ENCODE peak calls at places on chromosome 10, in nine cellular contexts. One of them, this sample, is unnamed.

GRCh38 chr10:42691361-42692120 is 53.2 kb upstream of the ZNF33B start:
- DNase-seq in NCI-H2081: peak; percentile 92
- DNase-seq in activated CD8-positive, alpha-beta memory T cell treated with anti-CD3 and anti-CD28 coated beads for 48 hours: no peak
- DNase-seq in adipocyte: no peak
- DNase-seq in occipital lobe: no peak
- DNase-seq in CD8-positive, alpha-beta T cell: no peak
- DNase-seq in activated effector memory CD4-positive, alpha-beta T cell treated with anti-CD3 and anti-CD28 coated beads, Interleukin-2, amount 50 U/mL, for 16 hours: no peak
- DNase-seq in stimulated activated CD4-positive, alpha-beta T cell treated with anti-CD3 and anti-CD28 coated beads, Interleukin-4, amount 100 ng/mL, for 48 hours: no peak
- DNase-seq in neural crest cell: no peak
- DNase-seq in this sample: peak; percentile 89

GRCh38 chr10:123584419-123584775 is 81.8 kb upstream of the GPR26 start:
- DNase-seq in activated CD8-positive, alpha-beta memory T cell treated with anti-CD3 and anti-CD28 coated beads for 48 hours: no peak
- DNase-seq in neural crest cell: no peak
- DNase-seq in adipocyte: no peak
- DNase-seq in stimulated activated CD4-positive, alpha-beta T cell treated with anti-CD3 and anti-CD28 coated beads, Interleukin-4, amount 100 ng/mL, for 48 hours: no peak
- DNase-seq in occipital lobe: no peak
- DNase-seq in activated effector memory CD4-positive, alpha-beta T cell treated with anti-CD3 and anti-CD28 coated beads, Interleukin-2, amount 50 U/mL, for 16 hours: no peak
- DNase-seq in CD8-positive, alpha-beta T cell: no peak
- DNase-seq in NCI-H2081: no peak
- DNase-seq in this sample: no peak

GRCh38 chr10:31036209-31036608 is 4.5 kb upstream of the ZNF438 start:
- DNase-seq in NCI-H2081: peak; percentile 35
- DNase-seq in adipocyte: peak; percentile 31
- DNase-seq in neural crest cell: no peak
- DNase-seq in CD8-positive, alpha-beta T cell: no peak
- DNase-seq in stimulated activated CD4-positive, alpha-beta T cell treated with anti-CD3 and anti-CD28 coated beads, Interleukin-4, amount 100 ng/mL, for 48 hours: no peak
- DNase-seq in activated CD8-positive, alpha-beta memory T cell treated with anti-CD3 and anti-CD28 coated beads for 48 hours: no peak
- DNase-seq in occipital lobe: no peak
- DNase-seq in activated effector memory CD4-positive, alpha-beta T cell treated with anti-CD3 and anti-CD28 coated beads, Interleukin-2, amount 50 U/mL, for 16 hours: no peak
- DNase-seq in this sample: no peak

GRCh38 chr10:30762620-30763019 is 133.1 kb upstream of the LYZL2 start:
- DNase-seq in activated CD8-positive, alpha-beta memory T cell treated with anti-CD3 and anti-CD28 coated beads for 48 hours: no peak
- DNase-seq in adipocyte: no peak
- DNase-seq in neural crest cell: no peak
- DNase-seq in activated effector memory CD4-positive, alpha-beta T cell treated with anti-CD3 and anti-CD28 coated beads, Interleukin-2, amount 50 U/mL, for 16 hours: no peak
- DNase-seq in stimulated activated CD4-positive, alpha-beta T cell treated with anti-CD3 and anti-CD28 coated beads, Interleukin-4, amount 100 ng/mL, for 48 hours: no peak
- DNase-seq in occipital lobe: no peak
- DNase-seq in NCI-H2081: no peak
- DNase-seq in CD8-positive, alpha-beta T cell: no peak
- DNase-seq in this sample: no peak

GRCh38 chr10:30073767-30074060 is 14.3 kb upstream of the JCAD start:
- DNase-seq in adipocyte: no peak
- DNase-seq in NCI-H2081: no peak
- DNase-seq in activated CD8-positive, alpha-beta memory T cell treated with anti-CD3 and anti-CD28 coated beads for 48 hours: no peak
- DNase-seq in activated effector memory CD4-positive, alpha-beta T cell treated with anti-CD3 and anti-CD28 coated beads, Interleukin-2, amount 50 U/mL, for 16 hours: no peak
- DNase-seq in neural crest cell: no peak
- DNase-seq in stimulated activated CD4-positive, alpha-beta T cell treated with anti-CD3 and anti-CD28 coated beads, Interleukin-4, amount 100 ng/mL, for 48 hours: no peak
- DNase-seq in occipital lobe: no peak
- DNase-seq in CD8-positive, alpha-beta T cell: no peak
- DNase-seq in this sample: no peak

GRCh38 chr10:123160311-123160980 is 6.2 kb downstream of the BUB3 start:
- DNase-seq in occipital lobe: no peak
- DNase-seq in activated CD8-positive, alpha-beta memory T cell treated with anti-CD3 and anti-CD28 coated beads for 48 hours: no peak
- DNase-seq in adipocyte: no peak
- DNase-seq in neural crest cell: no peak
- DNase-seq in activated effector memory CD4-positive, alpha-beta T cell treated with anti-CD3 and anti-CD28 coated beads, Interleukin-2, amount 50 U/mL, for 16 hours: no peak
- DNase-seq in stimulated activated CD4-positive, alpha-beta T cell treated with anti-CD3 and anti-CD28 coated beads, Interleukin-4, amount 100 ng/mL, for 48 hours: no peak
- DNase-seq in NCI-H2081: no peak
- DNase-seq in CD8-positive, alpha-beta T cell: no peak
- DNase-seq in this sample: no peak

GRCh38 chr10:86512137-86512536 is 9.5 kb downstream of the WAPL start:
- DNase-seq in adipocyte: no peak
- DNase-seq in NCI-H2081: peak; percentile 31
- DNase-seq in stimulated activated CD4-positive, alpha-beta T cell treated with anti-CD3 and anti-CD28 coated beads, Interleukin-4, amount 100 ng/mL, for 48 hours: no peak
- DNase-seq in activated effector memory CD4-positive, alpha-beta T cell treated with anti-CD3 and anti-CD28 coated beads, Interleukin-2, amount 50 U/mL, for 16 hours: no peak
- DNase-seq in occipital lobe: no peak
- DNase-seq in activated CD8-positive, alpha-beta memory T cell treated with anti-CD3 and anti-CD28 coated beads for 48 hours: no peak
- DNase-seq in CD8-positive, alpha-beta T cell: no peak
- DNase-seq in neural crest cell: no peak
- DNase-seq in this sample: no peak

GRCh38 chr10:46028584-46029570 is 1.5 kb downstream of the NCOA4 start:
- DNase-seq in NCI-H2081: peak; percentile 41
- DNase-seq in activated CD8-positive, alpha-beta memory T cell treated with anti-CD3 and anti-CD28 coated beads for 48 hours: no peak
- DNase-seq in stimulated activated CD4-positive, alpha-beta T cell treated with anti-CD3 and anti-CD28 coated beads, Interleukin-4, amount 100 ng/mL, for 48 hours: peak; percentile 14
- DNase-seq in adipocyte: peak; percentile 83
- DNase-seq in occipital lobe: no peak
- DNase-seq in CD8-positive, alpha-beta T cell: no peak
- DNase-seq in neural crest cell: no peak
- DNase-seq in activated effector memory CD4-positive, alpha-beta T cell treated with anti-CD3 and anti-CD28 coated beads, Interleukin-2, amount 50 U/mL, for 16 hours: no peak
- DNase-seq in this sample: peak; percentile 23

GRCh38 chr10:24132741-24133140 is 76.2 kb upstream of the KIAA1217 start:
- DNase-seq in adipocyte: no peak
- DNase-seq in neural crest cell: no peak
- DNase-seq in NCI-H2081: no peak
- DNase-seq in CD8-positive, alpha-beta T cell: no peak
- DNase-seq in occipital lobe: no peak
- DNase-seq in stimulated activated CD4-positive, alpha-beta T cell treated with anti-CD3 and anti-CD28 coated beads, Interleukin-4, amount 100 ng/mL, for 48 hours: no peak
- DNase-seq in activated effector memory CD4-positive, alpha-beta T cell treated with anti-CD3 and anti-CD28 coated beads, Interleukin-2, amount 50 U/mL, for 16 hours: no peak
- DNase-seq in activated CD8-positive, alpha-beta memory T cell treated with anti-CD3 and anti-CD28 coated beads for 48 hours: no peak
- DNase-seq in this sample: no peak

GRCh38 chr10:46075869-46076268 is 29.8 kb upstream of the MSMB start:
- DNase-seq in NCI-H2081: no peak
- DNase-seq in activated effector memory CD4-positive, alpha-beta T cell treated with anti-CD3 and anti-CD28 coated beads, Interleukin-2, amount 50 U/mL, for 16 hours: no peak
- DNase-seq in adipocyte: no peak
- DNase-seq in neural crest cell: no peak
- DNase-seq in stimulated activated CD4-positive, alpha-beta T cell treated with anti-CD3 and anti-CD28 coated beads, Interleukin-4, amount 100 ng/mL, for 48 hours: no peak
- DNase-seq in CD8-positive, alpha-beta T cell: no peak
- DNase-seq in occipital lobe: no peak
- DNase-seq in activated CD8-positive, alpha-beta memory T cell treated with anti-CD3 and anti-CD28 coated beads for 48 hours: no peak
- DNase-seq in this sample: no peak

GRCh38 chr10:15775513-15775912 is 55.8 kb upstream of the ITGA8 start:
- DNase-seq in stimulated activated CD4-positive, alpha-beta T cell treated with anti-CD3 and anti-CD28 coated beads, Interleukin-4, amount 100 ng/mL, for 48 hours: no peak
- DNase-seq in neural crest cell: no peak
- DNase-seq in activated effector memory CD4-positive, alpha-beta T cell treated with anti-CD3 and anti-CD28 coated beads, Interleukin-2, amount 50 U/mL, for 16 hours: no peak
- DNase-seq in NCI-H2081: no peak
- DNase-seq in adipocyte: peak; percentile 82
- DNase-seq in occipital lobe: no peak
- DNase-seq in activated CD8-positive, alpha-beta memory T cell treated with anti-CD3 and anti-CD28 coated beads for 48 hours: no peak
- DNase-seq in CD8-positive, alpha-beta T cell: no peak
- DNase-seq in this sample: no peak

GRCh38 chr10:101066146-101066889 is 4.5 kb downstream of the KAZALD1 start:
- DNase-seq in activated effector memory CD4-positive, alpha-beta T cell treated with anti-CD3 and anti-CD28 coated beads, Interleukin-2, amount 50 U/mL, for 16 hours: peak; percentile 79
- DNase-seq in NCI-H2081: peak; percentile 41
- DNase-seq in CD8-positive, alpha-beta T cell: no peak
- DNase-seq in neural crest cell: no peak
- DNase-seq in stimulated activated CD4-positive, alpha-beta T cell treated with anti-CD3 and anti-CD28 coated beads, Interleukin-4, amount 100 ng/mL, for 48 hours: peak; percentile 36
- DNase-seq in occipital lobe: no peak
- DNase-seq in activated CD8-positive, alpha-beta memory T cell treated with anti-CD3 and anti-CD28 coated beads for 48 hours: no peak
- DNase-seq in adipocyte: peak; percentile 84
- DNase-seq in this sample: peak; percentile 35

GRCh38 chr10:103678104-103678526 is 177.3 kb downstream of the SH3PXD2A start:
- DNase-seq in occipital lobe: peak; percentile 78
- DNase-seq in activated effector memory CD4-positive, alpha-beta T cell treated with anti-CD3 and anti-CD28 coated beads, Interleukin-2, amount 50 U/mL, for 16 hours: peak; percentile 95
- DNase-seq in adipocyte: peak; percentile 99
- DNase-seq in neural crest cell: peak; percentile 49
- DNase-seq in stimulated activated CD4-positive, alpha-beta T cell treated with anti-CD3 and anti-CD28 coated beads, Interleukin-4, amount 100 ng/mL, for 48 hours: peak; percentile 80
- DNase-seq in NCI-H2081: no peak
- DNase-seq in activated CD8-positive, alpha-beta memory T cell treated with anti-CD3 and anti-CD28 coated beads for 48 hours: no peak
- DNase-seq in CD8-positive, alpha-beta T cell: peak; percentile 74
- DNase-seq in this sample: no peak

GRCh38 chr10:129825221-129825620 is 138.9 kb downstream of the EBF3 start:
- DNase-seq in NCI-H2081: no peak
- DNase-seq in occipital lobe: no peak
- DNase-seq in stimulated activated CD4-positive, alpha-beta T cell treated with anti-CD3 and anti-CD28 coated beads, Interleukin-4, amount 100 ng/mL, for 48 hours: no peak
- DNase-seq in adipocyte: no peak
- DNase-seq in CD8-positive, alpha-beta T cell: no peak
- DNase-seq in activated CD8-positive, alpha-beta memory T cell treated with anti-CD3 and anti-CD28 coated beads for 48 hours: no peak
- DNase-seq in activated effector memory CD4-positive, alpha-beta T cell treated with anti-CD3 and anti-CD28 coated beads, Interleukin-2, amount 50 U/mL, for 16 hours: no peak
- DNase-seq in neural crest cell: no peak
- DNase-seq in this sample: no peak

GRCh38 chr10:24952146-24952700 is at the start of gene PRTFDC1:
- DNase-seq in CD8-positive, alpha-beta T cell: no peak
- DNase-seq in NCI-H2081: peak; percentile 54
- DNase-seq in adipocyte: peak; percentile 61
- DNase-seq in stimulated activated CD4-positive, alpha-beta T cell treated with anti-CD3 and anti-CD28 coated beads, Interleukin-4, amount 100 ng/mL, for 48 hours: no peak
- DNase-seq in occipital lobe: peak; percentile 56
- DNase-seq in activated effector memory CD4-positive, alpha-beta T cell treated with anti-CD3 and anti-CD28 coated beads, Interleukin-2, amount 50 U/mL, for 16 hours: peak; percentile 68
- DNase-seq in neural crest cell: peak; percentile 56
- DNase-seq in activated CD8-positive, alpha-beta memory T cell treated with anti-CD3 and anti-CD28 coated beads for 48 hours: no peak
- DNase-seq in this sample: peak; percentile 55

GRCh38 chr10:4450981-4451501 is 375.0 kb upstream of the AKR1E2 start:
- DNase-seq in occipital lobe: no peak
- DNase-seq in adipocyte: peak; percentile 90
- DNase-seq in neural crest cell: no peak
- DNase-seq in CD8-positive, alpha-beta T cell: no peak
- DNase-seq in activated CD8-positive, alpha-beta memory T cell treated with anti-CD3 and anti-CD28 coated beads for 48 hours: no peak
- DNase-seq in activated effector memory CD4-positive, alpha-beta T cell treated with anti-CD3 and anti-CD28 coated beads, Interleukin-2, amount 50 U/mL, for 16 hours: no peak
- DNase-seq in stimulated activated CD4-positive, alpha-beta T cell treated with anti-CD3 and anti-CD28 coated beads, Interleukin-4, amount 100 ng/mL, for 48 hours: no peak
- DNase-seq in NCI-H2081: no peak
- DNase-seq in this sample: no peak

GRCh38 chr10:93616844-93617360 is 4.6 kb downstream of the PDE6C start:
- DNase-seq in CD8-positive, alpha-beta T cell: no peak
- DNase-seq in activated effector memory CD4-positive, alpha-beta T cell treated with anti-CD3 and anti-CD28 coated beads, Interleukin-2, amount 50 U/mL, for 16 hours: no peak
- DNase-seq in adipocyte: no peak
- DNase-seq in activated CD8-positive, alpha-beta memory T cell treated with anti-CD3 and anti-CD28 coated beads for 48 hours: no peak
- DNase-seq in NCI-H2081: no peak
- DNase-seq in neural crest cell: no peak
- DNase-seq in stimulated activated CD4-positive, alpha-beta T cell treated with anti-CD3 and anti-CD28 coated beads, Interleukin-4, amount 100 ng/mL, for 48 hours: no peak
- DNase-seq in occipital lobe: no peak
- DNase-seq in this sample: no peak

GRCh38 chr10:132420469-132421376 is 23.7 kb downstream of the PWWP2B start:
- DNase-seq in activated CD8-positive, alpha-beta memory T cell treated with anti-CD3 and anti-CD28 coated beads for 48 hours: no peak
- DNase-seq in neural crest cell: no peak
- DNase-seq in activated effector memory CD4-positive, alpha-beta T cell treated with anti-CD3 and anti-CD28 coated beads, Interleukin-2, amount 50 U/mL, for 16 hours: no peak
- DNase-seq in occipital lobe: no peak
- DNase-seq in adipocyte: no peak
- DNase-seq in NCI-H2081: no peak
- DNase-seq in CD8-positive, alpha-beta T cell: no peak
- DNase-seq in stimulated activated CD4-positive, alpha-beta T cell treated with anti-CD3 and anti-CD28 coated beads, Interleukin-4, amount 100 ng/mL, for 48 hours: no peak
- DNase-seq in this sample: no peak

GRCh38 chr10:109914966-109915365 is 8.3 kb downstream of the XPNPEP1 start:
- DNase-seq in occipital lobe: no peak
- DNase-seq in NCI-H2081: no peak
- DNase-seq in CD8-positive, alpha-beta T cell: no peak
- DNase-seq in activated effector memory CD4-positive, alpha-beta T cell treated with anti-CD3 and anti-CD28 coated beads, Interleukin-2, amount 50 U/mL, for 16 hours: no peak
- DNase-seq in activated CD8-positive, alpha-beta memory T cell treated with anti-CD3 and anti-CD28 coated beads for 48 hours: no peak
- DNase-seq in adipocyte: peak; percentile 73
- DNase-seq in stimulated activated CD4-positive, alpha-beta T cell treated with anti-CD3 and anti-CD28 coated beads, Interleukin-4, amount 100 ng/mL, for 48 hours: no peak
- DNase-seq in neural crest cell: no peak
- DNase-seq in this sample: no peak

GRCh38 chr10:114042895-114043531 is 653 bp upstream of the ADRB1 start:
- DNase-seq in adipocyte: peak; percentile 39
- DNase-seq in CD8-positive, alpha-beta T cell: no peak
- DNase-seq in neural crest cell: no peak
- DNase-seq in activated effector memory CD4-positive, alpha-beta T cell treated with anti-CD3 and anti-CD28 coated beads, Interleukin-2, amount 50 U/mL, for 16 hours: peak; percentile 64
- DNase-seq in occipital lobe: peak; percentile 77
- DNase-seq in NCI-H2081: peak; percentile 5
- DNase-seq in activated CD8-positive, alpha-beta memory T cell treated with anti-CD3 and anti-CD28 coated beads for 48 hours: no peak
- DNase-seq in stimulated activated CD4-positive, alpha-beta T cell treated with anti-CD3 and anti-CD28 coated beads, Interleukin-4, amount 100 ng/mL, for 48 hours: no peak
- DNase-seq in this sample: no peak

GRCh38 chr10:132427071-132427771 is 30.2 kb downstream of the PWWP2B start:
- DNase-seq in neural crest cell: no peak
- DNase-seq in stimulated activated CD4-positive, alpha-beta T cell treated with anti-CD3 and anti-CD28 coated beads, Interleukin-4, amount 100 ng/mL, for 48 hours: no peak
- DNase-seq in occipital lobe: no peak
- DNase-seq in NCI-H2081: no peak
- DNase-seq in activated effector memory CD4-positive, alpha-beta T cell treated with anti-CD3 and anti-CD28 coated beads, Interleukin-2, amount 50 U/mL, for 16 hours: no peak
- DNase-seq in activated CD8-positive, alpha-beta memory T cell treated with anti-CD3 and anti-CD28 coated beads for 48 hours: no peak
- DNase-seq in adipocyte: no peak
- DNase-seq in CD8-positive, alpha-beta T cell: no peak
- DNase-seq in this sample: no peak

GRCh38 chr10:14654821-14655382 is 119.8 kb downstream of the FAM107B start:
- DNase-seq in activated CD8-positive, alpha-beta memory T cell treated with anti-CD3 and anti-CD28 coated beads for 48 hours: no peak
- DNase-seq in stimulated activated CD4-positive, alpha-beta T cell treated with anti-CD3 and anti-CD28 coated beads, Interleukin-4, amount 100 ng/mL, for 48 hours: no peak
- DNase-seq in occipital lobe: no peak
- DNase-seq in NCI-H2081: no peak
- DNase-seq in CD8-positive, alpha-beta T cell: no peak
- DNase-seq in adipocyte: no peak
- DNase-seq in activated effector memory CD4-positive, alpha-beta T cell treated with anti-CD3 and anti-CD28 coated beads, Interleukin-2, amount 50 U/mL, for 16 hours: no peak
- DNase-seq in neural crest cell: no peak
- DNase-seq in this sample: no peak

GRCh38 chr10:112269266-112269665 is 13.9 kb upstream of the TECTB start:
- DNase-seq in stimulated activated CD4-positive, alpha-beta T cell treated with anti-CD3 and anti-CD28 coated beads, Interleukin-4, amount 100 ng/mL, for 48 hours: no peak
- DNase-seq in NCI-H2081: no peak
- DNase-seq in occipital lobe: no peak
- DNase-seq in adipocyte: no peak
- DNase-seq in CD8-positive, alpha-beta T cell: no peak
- DNase-seq in neural crest cell: no peak
- DNase-seq in activated effector memory CD4-positive, alpha-beta T cell treated with anti-CD3 and anti-CD28 coated beads, Interleukin-2, amount 50 U/mL, for 16 hours: no peak
- DNase-seq in activated CD8-positive, alpha-beta memory T cell treated with anti-CD3 and anti-CD28 coated beads for 48 hours: no peak
- DNase-seq in this sample: no peak

GRCh38 chr10:96377816-96378294 is 19.1 kb upstream of the OPALIN start:
- DNase-seq in NCI-H2081: no peak
- DNase-seq in CD8-positive, alpha-beta T cell: no peak
- DNase-seq in activated CD8-positive, alpha-beta memory T cell treated with anti-CD3 and anti-CD28 coated beads for 48 hours: no peak
- DNase-seq in activated effector memory CD4-positive, alpha-beta T cell treated with anti-CD3 and anti-CD28 coated beads, Interleukin-2, amount 50 U/mL, for 16 hours: no peak
- DNase-seq in adipocyte: no peak
- DNase-seq in stimulated activated CD4-positive, alpha-beta T cell treated with anti-CD3 and anti-CD28 coated beads, Interleukin-4, amount 100 ng/mL, for 48 hours: no peak
- DNase-seq in neural crest cell: no peak
- DNase-seq in occipital lobe: no peak
- DNase-seq in this sample: no peak

GRCh38 chr10:4470231-4470840 is 355.7 kb upstream of the AKR1E2 start:
- DNase-seq in NCI-H2081: no peak
- DNase-seq in adipocyte: peak; percentile 65
- DNase-seq in activated CD8-positive, alpha-beta memory T cell treated with anti-CD3 and anti-CD28 coated beads for 48 hours: no peak
- DNase-seq in occipital lobe: no peak
- DNase-seq in stimulated activated CD4-positive, alpha-beta T cell treated with anti-CD3 and anti-CD28 coated beads, Interleukin-4, amount 100 ng/mL, for 48 hours: no peak
- DNase-seq in activated effector memory CD4-positive, alpha-beta T cell treated with anti-CD3 and anti-CD28 coated beads, Interleukin-2, amount 50 U/mL, for 16 hours: no peak
- DNase-seq in neural crest cell: no peak
- DNase-seq in CD8-positive, alpha-beta T cell: no peak
- DNase-seq in this sample: no peak

GRCh38 chr10:79303631-79304478 is 43.4 kb upstream of the PPIF start:
- DNase-seq in neural crest cell: no peak
- DNase-seq in CD8-positive, alpha-beta T cell: no peak
- DNase-seq in stimulated activated CD4-positive, alpha-beta T cell treated with anti-CD3 and anti-CD28 coated beads, Interleukin-4, amount 100 ng/mL, for 48 hours: no peak
- DNase-seq in occipital lobe: no peak
- DNase-seq in activated CD8-positive, alpha-beta memory T cell treated with anti-CD3 and anti-CD28 coated beads for 48 hours: no peak
- DNase-seq in NCI-H2081: no peak
- DNase-seq in adipocyte: no peak
- DNase-seq in activated effector memory CD4-positive, alpha-beta T cell treated with anti-CD3 and anti-CD28 coated beads, Interleukin-2, amount 50 U/mL, for 16 hours: no peak
- DNase-seq in this sample: no peak

GRCh38 chr10:60901561-60902235 is 42.3 kb downstream of the RHOBTB1 start:
- DNase-seq in activated effector memory CD4-positive, alpha-beta T cell treated with anti-CD3 and anti-CD28 coated beads, Interleukin-2, amount 50 U/mL, for 16 hours: no peak
- DNase-seq in neural crest cell: no peak
- DNase-seq in adipocyte: no peak
- DNase-seq in occipital lobe: no peak
- DNase-seq in NCI-H2081: peak; percentile 70
- DNase-seq in CD8-positive, alpha-beta T cell: no peak
- DNase-seq in activated CD8-positive, alpha-beta memory T cell treated with anti-CD3 and anti-CD28 coated beads for 48 hours: no peak
- DNase-seq in stimulated activated CD4-positive, alpha-beta T cell treated with anti-CD3 and anti-CD28 coated beads, Interleukin-4, amount 100 ng/mL, for 48 hours: no peak
- DNase-seq in this sample: peak; percentile 47

GRCh38 chr10:78553792-78554191 is 515.0 kb upstream of the ZMIZ1 start:
- DNase-seq in neural crest cell: no peak
- DNase-seq in stimulated activated CD4-positive, alpha-beta T cell treated with anti-CD3 and anti-CD28 coated beads, Interleukin-4, amount 100 ng/mL, for 48 hours: no peak
- DNase-seq in NCI-H2081: no peak
- DNase-seq in activated effector memory CD4-positive, alpha-beta T cell treated with anti-CD3 and anti-CD28 coated beads, Interleukin-2, amount 50 U/mL, for 16 hours: no peak
- DNase-seq in activated CD8-positive, alpha-beta memory T cell treated with anti-CD3 and anti-CD28 coated beads for 48 hours: no peak
- DNase-seq in adipocyte: no peak
- DNase-seq in occipital lobe: no peak
- DNase-seq in CD8-positive, alpha-beta T cell: no peak
- DNase-seq in this sample: no peak

GRCh38 chr10:131701131-131701947 is 199.5 kb upstream of the PPP2R2D start:
- DNase-seq in activated CD8-positive, alpha-beta memory T cell treated with anti-CD3 and anti-CD28 coated beads for 48 hours: no peak
- DNase-seq in activated effector memory CD4-positive, alpha-beta T cell treated with anti-CD3 and anti-CD28 coated beads, Interleukin-2, amount 50 U/mL, for 16 hours: no peak
- DNase-seq in CD8-positive, alpha-beta T cell: no peak
- DNase-seq in neural crest cell: no peak
- DNase-seq in NCI-H2081: no peak
- DNase-seq in stimulated activated CD4-positive, alpha-beta T cell treated with anti-CD3 and anti-CD28 coated beads, Interleukin-4, amount 100 ng/mL, for 48 hours: no peak
- DNase-seq in occipital lobe: no peak
- DNase-seq in adipocyte: no peak
- DNase-seq in this sample: no peak